ENCODE peak calls at places on chromosomes 5 and 9, in four cellular contexts. N, F, A and X are unnamed samples. For H3K4me1 and H3K9me3, the result is how much of the 10 kb centered on the place peaks cover.

GRCh38 chr5:172059661-172060100 is 53.2 kb upstream of the FBXW11 start:
- DNase-seq in N (no peak), F (no peak), A (no peak), X (no peak)

GRCh38 chr9:120792898-120793765 is at the start of gene FBXW2:
- DNase-seq in N (peak), F (peak), A (peak), X (peak)

GRCh38 chr5:53645078-53645477 is 84.6 kb downstream of the NDUFS4 start:
- DNase-seq in N (no peak), F (no peak), A (no peak), X (no peak)

GRCh38 chr5:101431201-101431600 is 528.1 kb upstream of the ST8SIA4 start:
- DNase-seq in N (no peak), F (no peak), A (no peak), X (no peak)

GRCh38 chr5:87499478-87500410 is 87.0 kb upstream of the CCNH start:
- DNase-seq in N (no peak), F (no peak), A (no peak), X (no peak)

GRCh38 chr5:125890387-125890955 is 532.7 kb upstream of the GRAMD2B start:
- DNase-seq in N (no peak), F (no peak), A (no peak), X (no peak)

GRCh38 chr5:142826093-142826492 is 55.9 kb downstream of the ARHGAP26 start:
- DNase-seq in N (no peak), F (no peak), A (no peak), X (no peak)

GRCh38 chr5:179344301-179345178 is 721 bp downstream of the ADAMTS2 start:
- DNase-seq in N (no peak), F (no peak), A (no peak), X (peak)

GRCh38 chr9:126158591-126159519 is 167.8 kb upstream of the MVB12B start:
- DNase-seq in N (no peak), F (no peak), A (no peak), X (no peak)

GRCh38 chr9:113401027-113401792 is at the start of gene ALAD:
- DNase-seq in N (peak), F (peak), A (peak), X (peak)

GRCh38 chr5:177098103-177098771 is 11.5 kb downstream of the FGFR4 start:
- DNase-seq in N (no peak), F (peak), A (no peak), X (no peak)

GRCh38 chr5:53406630-53407316 is 73.7 kb upstream of the FST start:
- DNase-seq in N (no peak), F (no peak), A (no peak), X (peak)

GRCh38 chr5:73066466-73066865 is 53.9 kb upstream of the TMEM171 start:
- DNase-seq in N (no peak), F (no peak), A (no peak), X (no peak)

GRCh38 chr5:144469106-144469505 is 298.4 kb downstream of the KCTD16 start:
- DNase-seq in N (no peak), F (no peak), A (no peak), X (no peak)

GRCh38 chr5:545641-546375 is 21.6 kb upstream of the SLC9A3 start:
- DNase-seq in N (no peak), F (peak), A (no peak), X (no peak)

GRCh38 chr9:93126151-93126781 is 7.8 kb downstream of the NINJ1 start:
- DNase-seq in N (no peak), F (no peak), A (no peak), X (no peak)

GRCh38 chr5:153959134-153959957 is 79.4 kb downstream of the FAM114A2 start:
- DNase-seq in N (no peak), F (no peak), A (no peak), X (peak)

GRCh38 chr5:137034213-137034612 is 464.9 kb downstream of the SPOCK1 start:
- DNase-seq in N (no peak), F (no peak), A (no peak), X (no peak)

GRCh38 chr9:89639367-89639795 is 34.6 kb downstream of the GADD45G start:
- DNase-seq in N (no peak), F (peak), A (no peak), X (no peak)

GRCh38 chr9:89638897-89639296 is 34.1 kb downstream of the GADD45G start:
- DNase-seq in N (no peak), F (no peak), A (no peak), X (no peak)

GRCh38 chr9:89640391-89640790 is 35.6 kb downstream of the GADD45G start:
- DNase-seq in N (no peak), F (peak), A (no peak), X (no peak)

GRCh38 chr9:89640801-89641200 is 36.0 kb downstream of the GADD45G start:
- DNase-seq in N (no peak), F (no peak), A (no peak), X (no peak)

GRCh38 chr9:89639961-89640360 is 35.1 kb downstream of the GADD45G start:
- DNase-seq in N (no peak), F (no peak), A (no peak), X (no peak)
- H3K4me3 ChIP-seq in N (no peak), F (no peak), A (no peak), X (no peak)

GRCh38 chr5:173178369-173178910 is 34.1 kb downstream of the BNIP1 start:
- DNase-seq in N (no peak), F (no peak), A (no peak), X (no peak)

GRCh38 chr5:173175523-173175922 is 31.2 kb downstream of the BNIP1 start:
- DNase-seq in N (no peak), F (no peak), A (no peak), X (no peak)

DNA sequence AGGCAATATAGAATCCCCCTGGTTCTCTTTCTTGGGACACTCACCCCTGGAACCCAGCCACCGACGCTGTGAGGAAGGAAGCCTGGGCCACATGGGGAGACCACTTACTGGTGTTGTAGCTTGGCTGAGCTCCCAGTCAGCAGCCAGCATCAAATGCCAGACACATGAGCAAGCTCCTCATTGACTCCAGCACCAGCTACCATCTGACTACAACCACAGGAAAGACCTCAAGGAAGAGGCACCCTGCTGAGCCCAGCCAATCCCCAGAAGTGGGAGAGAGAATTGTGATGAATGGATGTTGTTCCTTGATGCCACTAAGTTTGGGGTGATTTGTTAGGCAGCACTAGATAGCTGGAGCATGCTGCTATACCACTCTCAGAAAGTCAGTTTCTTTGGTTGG is 36.0 kb downstream of the BNIP1 start:
- DNase-seq in N (no peak), F (no peak), A (no peak), X (no peak)
- H3K4me1 ChIP-seq in N (under half), F (under half), A (under half), X (under half)

DNA sequence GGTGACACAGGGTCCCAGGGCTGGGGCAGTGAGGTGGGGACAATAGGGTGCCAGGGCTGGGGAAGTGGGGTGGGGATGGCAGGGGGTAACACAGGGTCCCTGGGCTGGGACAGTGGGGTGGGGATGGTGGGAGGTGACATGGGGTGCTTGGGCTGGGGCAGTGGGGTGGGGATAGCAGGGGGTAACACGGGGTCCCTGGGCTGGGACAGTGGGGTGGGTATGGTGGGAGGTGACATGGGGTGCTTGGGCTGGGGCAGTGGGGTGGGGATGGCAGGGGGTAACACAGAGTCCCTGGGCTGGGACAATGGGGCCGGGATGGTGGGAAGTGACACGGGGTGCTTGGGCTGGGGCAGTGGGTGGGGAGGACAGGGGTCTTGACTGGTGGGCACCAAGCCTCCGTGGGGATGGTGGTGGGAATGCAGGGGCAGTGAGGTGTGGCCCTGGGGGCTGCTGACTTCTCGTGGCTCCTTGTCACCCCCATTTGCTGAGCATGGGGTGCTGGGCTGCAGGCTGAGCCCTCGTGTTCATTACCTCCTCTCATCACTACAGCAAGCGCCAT is 41.7 kb downstream of the OLFM1 start:
- DNase-seq in N (no peak), F (no peak), A (no peak), X (no peak)
- H3K9me3 ChIP-seq in N (under half), F (under half), A (under half), X (under half)

GRCh38 chr9:36471359-36471758 is 71.3 kb upstream of the RNF38 start:
- DNase-seq in N (no peak), F (no peak), A (no peak), X (no peak)
- H3K4me3 ChIP-seq in N (no peak), F (no peak), A (peak), X (no peak)

GRCh38 chr5:134526483-134527155 is 1.1 kb downstream of the JADE2 start:
- DNase-seq in N (peak), F (peak), A (peak), X (peak)
- H3K4me1 ChIP-seq in N (under half), F (under half), A (half or more), X (under half)

DNA sequence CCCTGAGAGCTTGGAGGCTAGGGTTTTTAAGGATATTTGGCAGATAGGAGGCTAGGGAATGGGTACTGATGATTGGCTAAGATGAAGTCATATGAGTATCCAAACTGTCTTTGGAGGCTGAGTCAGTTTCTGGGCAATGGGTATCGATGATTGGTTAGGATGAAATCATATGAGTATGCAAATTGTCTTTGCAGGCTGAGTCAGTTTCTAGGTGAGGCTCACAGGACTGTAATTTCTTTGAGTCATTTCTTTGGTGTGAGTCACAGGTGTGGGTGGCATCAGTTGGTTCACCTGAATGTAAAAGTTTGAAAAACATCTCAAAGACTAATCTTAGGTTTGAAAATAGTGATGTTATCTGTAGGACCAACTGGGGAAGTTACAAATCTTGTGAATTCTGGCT is 1068.0 kb downstream of the NR2F1-AS1 start:
- DNase-seq in N (no peak), F (no peak), A (no peak), X (no peak)
- H3K9me3 ChIP-seq in N (under half), F (under half), A (under half), X (under half)

GRCh38 chr5:79236970-79237734 is 1.2 kb downstream of the JMY start:
- DNase-seq in N (peak), F (no peak), A (peak), X (peak)
- H3K4me3 ChIP-seq in N (peak), F (peak), A (peak), X (peak)

GRCh38 chr9:134229466-134230091 is 65.2 kb upstream of the RNU6ATAC start:
- DNase-seq in N (no peak), F (no peak), A (no peak), X (no peak)
- H3K4me1 ChIP-seq in N (under half), F (under half), A (under half), X (under half)